ENCODE peak calls at places on chromosomes 6 and 20, in eight cellular contexts. W, I, V, K, J, T, S and N are unnamed samples.

GRCh38 chr20:16671753-16672152 is 58.1 kb upstream of the SNRPB2 start:
- DNase-seq in J (no peak), I (no peak), W (no peak), V (no peak), K (no peak), T (no peak), S (no peak), N (no peak)

GRCh38 chr20:41443667-41444066 is 77.0 kb upstream of the EMILIN3 start:
- DNase-seq in J (no peak), K (no peak), T (no peak), S (no peak), V (no peak), W (no peak), I (no peak), N (no peak)

GRCh38 chr20:49700411-49701185 is 13.1 kb downstream of the B4GALT5 start:
- DNase-seq in S (no peak), T (no peak), I (no peak), K (no peak), W (no peak), V (peak), J (peak), N (peak)

GRCh38 chr6:90658497-90658896 is 71.6 kb upstream of the MAP3K7 start:
- DNase-seq in S (no peak), I (no peak), T (no peak), J (no peak), V (no peak), K (no peak), W (no peak), N (no peak)

GRCh38 chr6:9140181-9140580 is 704.8 kb upstream of the SLC35B3 start:
- DNase-seq in S (no peak), K (no peak), J (no peak), I (no peak), T (no peak), W (no peak), V (no peak), N (no peak)

GRCh38 chr6:115796061-115796460 is 264.6 kb downstream of the FRK start:
- DNase-seq in I (no peak), V (peak), K (no peak), T (no peak), S (no peak), W (peak), J (peak), N (no peak)

GRCh38 chr20:49591217-49591865 is 23.4 kb upstream of the PTGIS start:
- DNase-seq in I (peak), J (no peak), S (no peak), V (no peak), K (no peak), W (no peak), T (peak), N (no peak)

GRCh38 chr6:3396503-3397180 is 60.2 kb downstream of the SLC22A23 start:
- DNase-seq in T (no peak), J (no peak), K (no peak), I (no peak), S (no peak), W (no peak), V (no peak), N (no peak)

GRCh38 chr6:169752074-169752623 is 727 bp downstream of the ERMARD start:
- DNase-seq in T (no peak), V (peak), I (no peak), J (no peak), S (no peak), W (no peak), K (no peak), N (peak)